ENCODE peak calls at places on chromosomes 6 and 20, in seven cellular contexts. One of them, this sample, is unnamed.

GRCh38 chr6:116280161-116280959 is 630 bp upstream of the TSPYL1 start:
- DNase-seq in ACHN: peak; percentile 14
- DNase-seq in iris pigment epithelial cell: no peak
- DNase-seq in bronchial epithelial cell: peak; percentile 7
- DNase-seq in amniotic stem cell: no peak
- DNase-seq in memory B cell: no peak
- DNase-seq in fibroblast of the aortic adventitia: peak; percentile 39
- DNase-seq in this sample: no peak

GRCh38 chr6:151497935-151498726 is 4.3 kb downstream of the CCDC170 start:
- DNase-seq in ACHN: no peak
- DNase-seq in iris pigment epithelial cell: peak; percentile 55
- DNase-seq in bronchial epithelial cell: peak; percentile 55
- DNase-seq in amniotic stem cell: no peak
- DNase-seq in memory B cell: no peak
- DNase-seq in fibroblast of the aortic adventitia: no peak
- DNase-seq in this sample: no peak

GRCh38 chr20:58268936-58269619 is 40.4 kb upstream of the RAB22A start:
- DNase-seq in ACHN: no peak
- DNase-seq in iris pigment epithelial cell: peak; percentile 36
- DNase-seq in bronchial epithelial cell: no peak
- DNase-seq in amniotic stem cell: no peak
- DNase-seq in memory B cell: no peak
- DNase-seq in fibroblast of the aortic adventitia: no peak
- DNase-seq in this sample: peak; percentile 15

GRCh38 chr6:32416031-32416430 is 9.1 kb upstream of the BTNL2 start:
- DNase-seq in ACHN: no peak
- DNase-seq in iris pigment epithelial cell: no peak
- DNase-seq in bronchial epithelial cell: no peak
- DNase-seq in amniotic stem cell: no peak
- DNase-seq in memory B cell: no peak
- DNase-seq in fibroblast of the aortic adventitia: peak; percentile 3
- DNase-seq in this sample: no peak

GRCh38 chr6:10963113-10963512 is 76.3 kb downstream of the SYCP2L start:
- DNase-seq in ACHN: no peak
- DNase-seq in iris pigment epithelial cell: no peak
- DNase-seq in bronchial epithelial cell: no peak
- DNase-seq in amniotic stem cell: no peak
- DNase-seq in memory B cell: no peak
- DNase-seq in fibroblast of the aortic adventitia: no peak
- DNase-seq in this sample: no peak

GRCh38 chr6:71258078-71258866 is 30.3 kb upstream of the OGFRL1 start:
- DNase-seq in ACHN: no peak
- DNase-seq in iris pigment epithelial cell: no peak
- DNase-seq in bronchial epithelial cell: no peak
- DNase-seq in amniotic stem cell: no peak
- DNase-seq in memory B cell: no peak
- DNase-seq in fibroblast of the aortic adventitia: no peak
- DNase-seq in this sample: no peak

GRCh38 chr20:53959849-53960585 is 110.4 kb downstream of the BCAS1 start:
- DNase-seq in ACHN: no peak
- DNase-seq in iris pigment epithelial cell: peak; percentile 67
- DNase-seq in bronchial epithelial cell: peak; percentile 70
- DNase-seq in amniotic stem cell: no peak
- DNase-seq in memory B cell: no peak
- DNase-seq in fibroblast of the aortic adventitia: peak; percentile 67
- DNase-seq in this sample: no peak

GRCh38 chr6:32337166-32337805 is 34.4 kb downstream of the TSBP1 start:
- DNase-seq in ACHN: no peak
- DNase-seq in iris pigment epithelial cell: no peak
- DNase-seq in bronchial epithelial cell: no peak
- DNase-seq in amniotic stem cell: no peak
- DNase-seq in memory B cell: no peak
- DNase-seq in fibroblast of the aortic adventitia: no peak
- DNase-seq in this sample: no peak

GRCh38 chr20:52748235-52748950 is 223.8 kb upstream of the TSHZ2 start:
- DNase-seq in ACHN: no peak
- DNase-seq in iris pigment epithelial cell: no peak
- DNase-seq in bronchial epithelial cell: no peak
- DNase-seq in amniotic stem cell: no peak
- DNase-seq in memory B cell: no peak
- DNase-seq in fibroblast of the aortic adventitia: peak; percentile 14
- DNase-seq in this sample: no peak

GRCh38 chr20:57582029-57582378 is 21.1 kb downstream of the PCK1 start:
- DNase-seq in ACHN: no peak
- DNase-seq in iris pigment epithelial cell: no peak
- DNase-seq in bronchial epithelial cell: no peak
- DNase-seq in amniotic stem cell: no peak
- DNase-seq in memory B cell: no peak
- DNase-seq in fibroblast of the aortic adventitia: no peak
- DNase-seq in this sample: no peak

GRCh38 chr20:53579581-53580375 is 13.9 kb downstream of the ZNF217 start:
- DNase-seq in ACHN: no peak
- DNase-seq in iris pigment epithelial cell: peak; percentile 77
- DNase-seq in bronchial epithelial cell: peak; percentile 87
- DNase-seq in amniotic stem cell: no peak
- DNase-seq in memory B cell: no peak
- DNase-seq in fibroblast of the aortic adventitia: peak; percentile 93
- DNase-seq in this sample: no peak

GRCh38 chr20:62272200-62272599 is 30.6 kb upstream of the ADRM1 start:
- DNase-seq in ACHN: no peak
- DNase-seq in iris pigment epithelial cell: no peak
- DNase-seq in bronchial epithelial cell: no peak
- DNase-seq in amniotic stem cell: no peak
- DNase-seq in memory B cell: no peak
- DNase-seq in fibroblast of the aortic adventitia: no peak
- DNase-seq in this sample: no peak

GRCh38 chr6:129494099-129494498 is 215.9 kb downstream of the ARHGAP18 start:
- DNase-seq in ACHN: no peak
- DNase-seq in iris pigment epithelial cell: peak; percentile 54
- DNase-seq in bronchial epithelial cell: no peak
- DNase-seq in amniotic stem cell: no peak
- DNase-seq in memory B cell: no peak
- DNase-seq in fibroblast of the aortic adventitia: no peak
- DNase-seq in this sample: no peak

GRCh38 chr6:130681028-130681427 is 146.2 kb upstream of the SMLR1 start:
- DNase-seq in ACHN: no peak
- DNase-seq in iris pigment epithelial cell: peak; percentile 64
- DNase-seq in bronchial epithelial cell: peak; percentile 81
- DNase-seq in amniotic stem cell: no peak
- DNase-seq in memory B cell: no peak
- DNase-seq in fibroblast of the aortic adventitia: peak; percentile 87
- DNase-seq in this sample: no peak

GRCh38 chr6:19891446-19891845 is 54.3 kb downstream of the ID4 start:
- DNase-seq in ACHN: no peak
- DNase-seq in iris pigment epithelial cell: no peak
- DNase-seq in bronchial epithelial cell: no peak
- DNase-seq in amniotic stem cell: no peak
- DNase-seq in memory B cell: no peak
- DNase-seq in fibroblast of the aortic adventitia: no peak
- DNase-seq in this sample: no peak

GRCh38 chr6:31568537-31568961 is 3.5 kb upstream of the LTA start:
- DNase-seq in ACHN: no peak
- DNase-seq in iris pigment epithelial cell: no peak
- DNase-seq in bronchial epithelial cell: no peak
- DNase-seq in amniotic stem cell: no peak
- DNase-seq in memory B cell: peak; percentile 73
- DNase-seq in fibroblast of the aortic adventitia: no peak
- DNase-seq in this sample: no peak

This sample was measured in CMK.